ENCODE peak calls at places on chromosomes 11 and 22, in eight cellular contexts. I is choroid plexus epithelial cell, U is cardiac fibroblast, S is nephron progenitor cell, R is glutamatergic neuron, V is fibroblast of pulmonary artery, H is GM23338, K is epithelial cell of esophagus. C is an unnamed sample.

GRCh38 chr11:120882237-120882636 is 141.7 kb upstream of the TBCEL start:
- DNase-seq in K (no peak), S (no peak), V (no peak), I (no peak), U (no peak), H (no peak), R (no peak), C (no peak)

GRCh38 chr22:22195265-22196017 is 49.1 kb upstream of the VPREB1 start:
- DNase-seq in S (peak; percentile 89), I (peak; percentile 74), R (peak; percentile 78), V (peak; percentile 58), H (peak; percentile 96), K (peak; percentile 86), U (peak; percentile 56), C (peak; percentile 70)

GRCh38 chr11:33942954-33943353 is 51.1 kb upstream of the LMO2 start:
- DNase-seq in R (no peak), H (no peak), S (no peak), K (peak; percentile 34), I (peak; percentile 68), U (peak; percentile 85), V (peak; percentile 78), C (no peak)

GRCh38 chr11:71222318-71223080 is 29.9 kb downstream of the SHANK2 start:
- DNase-seq in S (no peak), I (no peak), K (no peak), U (no peak), H (no peak), R (no peak), V (no peak), C (no peak)

GRCh38 chr11:20873054-20873453 is 203.7 kb downstream of the NELL1 start:
- DNase-seq in I (no peak), K (peak; percentile 10), U (no peak), V (no peak), R (no peak), H (peak; percentile 93), S (peak; percentile 39), C (peak; percentile 54)

GRCh38 chr11:112172362-112172994 is 2.8 kb upstream of the BCO2 start:
- DNase-seq in I (no peak), H (no peak), K (peak; percentile 23), S (no peak), V (no peak), U (no peak), R (no peak), C (no peak)

GRCh38 chr11:131592152-131592551 is 221.7 kb downstream of the NTM start:
- DNase-seq in S (no peak), I (no peak), K (no peak), U (no peak), R (no peak), V (no peak), H (no peak), C (no peak)

GRCh38 chr22:49528420-49528720 is 299.3 kb downstream of the BRD1 start:
- DNase-seq in R (no peak), H (no peak), V (no peak), I (no peak), S (no peak), K (no peak), U (no peak), C (no peak)

GRCh38 chr11:2574553-2575535 is 125.0 kb downstream of the KCNQ1OT1 start:
- DNase-seq in I (peak; percentile 15), S (no peak), K (peak; percentile 3), U (no peak), V (no peak), H (no peak), R (peak; percentile 12), C (no peak)

GRCh38 chr11:110862407-110862806 is 150.2 kb upstream of the ARHGAP20 start:
- DNase-seq in K (no peak), V (no peak), U (no peak), R (no peak), I (no peak), S (no peak), H (no peak), C (no peak)

GRCh38 chr11:94068764-94069163 is 47.6 kb downstream of the HEPHL1 start:
- DNase-seq in V (no peak), I (peak; percentile 29), K (peak; percentile 75), R (no peak), H (no peak), S (no peak), U (no peak), C (no peak)

GRCh38 chr11:33723238-33723881 is 12.9 kb downstream of the CD59 start:
- DNase-seq in I (peak; percentile 85), S (no peak), U (peak; percentile 96), H (no peak), R (no peak), V (peak; percentile 98), K (peak; percentile 86), C (no peak)

GRCh38 chr22:24363243-24363642 is 64.2 kb upstream of the ADORA2A start:
- DNase-seq in R (no peak), S (no peak), H (no peak), U (no peak), V (no peak), I (no peak), K (no peak), C (no peak)

GRCh38 chr11:112858289-112859023 is 102.8 kb upstream of the NCAM1 start:
- DNase-seq in I (no peak), V (no peak), H (no peak), U (no peak), K (no peak), S (no peak), R (no peak), C (no peak)

GRCh38 chr11:69839516-69839915 is 20.3 kb upstream of the FGF3 start:
- DNase-seq in I (no peak), K (no peak), R (no peak), U (no peak), H (no peak), S (no peak), V (no peak), C (no peak)

GRCh38 chr11:74575999-74576398 is 16.4 kb upstream of the POLD3 start:
- DNase-seq in K (no peak), H (no peak), S (no peak), U (no peak), V (no peak), R (no peak), I (no peak), C (no peak)

GRCh38 chr11:74581954-74582547 is 10.3 kb upstream of the POLD3 start:
- DNase-seq in V (no peak), K (no peak), U (no peak), H (no peak), S (no peak), I (no peak), R (no peak), C (no peak)

GRCh38 chr11:74574563-74574962 is 17.8 kb upstream of the POLD3 start:
- DNase-seq in S (no peak), K (no peak), V (no peak), U (no peak), R (no peak), I (no peak), H (no peak), C (no peak)

GRCh38 chr11:74579577-74580270 is 12.7 kb upstream of the POLD3 start:
- DNase-seq in R (no peak), I (no peak), H (no peak), S (no peak), V (no peak), K (no peak), U (no peak), C (no peak)

GRCh38 chr11:74577624-74578396 is 14.6 kb upstream of the POLD3 start:
- DNase-seq in K (no peak), R (no peak), U (peak; percentile 23), V (no peak), H (peak; percentile 8), S (no peak), I (peak; percentile 70), C (no peak)
- TF ChIP-seq CTCF in K (no peak), R (no peak), U (no peak), V (no peak), H (no peak), S (no peak), I (no peak), C (no peak)

DNA sequence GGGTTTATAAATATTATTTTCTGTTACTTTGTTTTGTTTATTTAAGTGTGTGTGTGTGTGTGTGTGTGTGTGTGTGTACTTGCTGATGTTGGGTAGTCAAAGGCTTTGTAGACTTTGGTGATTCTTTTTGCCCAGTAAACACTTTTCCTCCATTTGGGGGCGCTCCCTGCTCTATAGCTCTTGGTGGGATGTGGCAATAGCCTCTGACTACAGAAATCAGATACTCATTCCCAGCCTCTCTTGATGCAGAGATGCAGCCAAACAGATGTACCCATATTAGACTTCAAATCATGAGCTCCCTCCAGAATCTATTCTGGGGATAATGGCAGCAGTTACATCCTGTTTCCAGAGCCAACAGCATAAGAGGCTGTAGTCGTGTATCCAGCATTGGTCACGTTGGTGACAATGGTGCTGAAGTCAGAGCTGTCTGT is 33.4 kb upstream of the APOL5 start:
- DNase-seq in U (peak; percentile 77), K (peak; percentile 24), I (peak; percentile 85), S (no peak), H (peak; percentile 67), R (no peak), V (peak; percentile 76), C (no peak)
- TF ChIP-seq CTCF in U (peak; percentile 45), K (no peak), I (peak; percentile 78), S (no peak), H (peak; percentile 76), R (no peak), V (peak; percentile 63), C (no peak)

GRCh38 chr22:20186183-20186870 is 35.5 kb upstream of the CCDC188 start:
- DNase-seq in V (peak; percentile 3), K (no peak), R (no peak), H (peak; percentile 86), U (no peak), S (peak; percentile 44), I (peak; percentile 14), C (no peak)
- TF ChIP-seq CTCF in V (peak; percentile 12), K (no peak), R (no peak), H (peak; percentile 79), U (no peak), S (peak; percentile 15), I (peak; percentile 40), C (no peak)

DNA sequence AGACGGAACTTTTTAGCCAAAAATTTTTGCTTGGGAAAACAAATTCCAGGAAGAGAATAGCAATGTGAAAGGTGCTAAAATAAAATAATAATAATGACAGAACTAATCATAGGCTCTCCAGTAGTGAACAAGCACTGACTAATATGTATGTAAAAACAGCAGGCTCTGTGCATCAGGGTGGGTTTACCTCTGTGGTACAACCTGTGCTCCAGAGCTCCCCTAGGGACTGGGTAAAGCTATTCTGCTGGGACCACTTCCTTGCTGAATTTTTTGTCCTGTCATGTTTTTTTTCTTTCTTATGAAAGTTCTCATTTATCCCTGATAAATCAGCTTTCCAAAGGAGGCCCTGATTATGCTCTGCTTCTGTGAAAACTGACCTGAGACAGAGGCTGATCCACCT is 18.8 kb downstream of the LUZP2 start:
- DNase-seq in V (no peak), U (no peak), S (no peak), R (no peak), K (no peak), H (peak; percentile 46), I (no peak), C (no peak)
- TF ChIP-seq CTCF in V (no peak), U (no peak), S (no peak), R (no peak), K (no peak), H (peak; percentile 28), I (no peak), C (no peak)

C was measured in neural crest cell.